ENCODE peak calls at places on chromosome 22, in ten cellular contexts. Z, G, M, J, Q, L, A, R, V and N are unnamed samples.
A peak's percentile ranks its signal among the peaks of the same experiment; 100 is the strongest.

GRCh38 chr22:19877626-19878339 is 23.1 kb upstream of the GNB1L start:
- DNase-seq in Z (no peak), G (no peak), M (no peak), J (peak; percentile 61), Q (no peak), L (no peak), A (no peak), R (peak; percentile 39), V (no peak), N (peak; percentile 56)

GRCh38 chr22:25053153-25053805 is 100.8 kb downstream of the KIAA1671 start:
- DNase-seq in Z (no peak), G (no peak), M (no peak), J (no peak), Q (peak; percentile 50), L (no peak), A (peak; percentile 63), R (no peak), V (no peak), N (no peak)

GRCh38 chr22:19731736-19732135 is 8.4 kb downstream of the GP1BB start:
- DNase-seq in Z (no peak), G (no peak), M (no peak), J (no peak), Q (no peak), L (no peak), A (no peak), R (no peak), V (no peak), N (no peak)

GRCh38 chr22:17143101-17143500 is 16.0 kb downstream of the HDHD5 start:
- DNase-seq in Z (no peak), G (no peak), M (no peak), J (peak; percentile 40), Q (no peak), L (no peak), A (no peak), R (no peak), V (no peak), N (peak; percentile 46)

GRCh38 chr22:50001388-50002231 is 11.0 kb downstream of the IL17REL start:
- DNase-seq in Z (no peak), G (no peak), M (no peak), J (no peak), Q (no peak), L (no peak), A (no peak), R (no peak), V (no peak), N (no peak)

GRCh38 chr22:26995222-26995621 is 337.8 kb downstream of the MIAT start:
- DNase-seq in Z (peak; percentile 50), G (no peak), M (no peak), J (no peak), Q (no peak), L (no peak), A (no peak), R (no peak), V (no peak), N (peak; percentile 84)

GRCh38 chr22:27137809-27138400 is 480.5 kb downstream of the MIAT start:
- DNase-seq in Z (no peak), G (no peak), M (no peak), J (no peak), Q (no peak), L (no peak), A (no peak), R (no peak), V (no peak), N (no peak)

GRCh38 chr22:30829901-30830550 is 135.4 kb downstream of the OSBP2 start:
- DNase-seq in Z (no peak), G (no peak), M (peak; percentile 85), J (no peak), Q (no peak), L (no peak), A (no peak), R (peak; percentile 42), V (peak; percentile 19), N (no peak)

GRCh38 chr22:22037740-22038139 is 55.2 kb upstream of the TOP3B start:
- DNase-seq in Z (no peak), G (peak; percentile 93), M (no peak), J (no peak), Q (no peak), L (no peak), A (peak; percentile 12), R (no peak), V (no peak), N (no peak)

GRCh38 chr22:50270302-50271010 is at the start of gene MAPK11:
- DNase-seq in Z (peak; percentile 69), G (peak; percentile 57), M (no peak), J (no peak), Q (peak; percentile 48), L (no peak), A (peak; percentile 47), R (peak; percentile 89), V (peak; percentile 75), N (no peak)

GRCh38 chr22:40107244-40107643 is 70.5 kb upstream of the TNRC6B start:
- DNase-seq in Z (no peak), G (no peak), M (no peak), J (no peak), Q (no peak), L (no peak), A (no peak), R (no peak), V (no peak), N (no peak)
- H3K4me3 ChIP-seq in Z (peak overlapping the region; percentile 0), G (no peak overlapping the region), M (no peak overlapping the region), J (peak overlapping the region; percentile 30), Q (no peak overlapping the region), L (no peak overlapping the region), A (no peak overlapping the region), R (no peak overlapping the region), V (peak overlapping the region; percentile 3), N (peak overlapping the region; percentile 37)

GRCh38 chr22:37378642-37379058 is 48.6 kb downstream of the ELFN2 start:
- DNase-seq in Z (no peak), G (no peak), M (peak; percentile 10), J (no peak), Q (no peak), L (no peak), A (no peak), R (no peak), V (no peak), N (no peak)

GRCh38 chr22:37379085-37379484 is 48.2 kb downstream of the ELFN2 start:
- DNase-seq in Z (no peak), G (no peak), M (no peak), J (no peak), Q (no peak), L (no peak), A (no peak), R (no peak), V (no peak), N (no peak)

GRCh38 chr22:37379716-37380115 is 47.6 kb downstream of the ELFN2 start:
- DNase-seq in Z (no peak), G (no peak), M (no peak), J (no peak), Q (no peak), L (no peak), A (no peak), R (no peak), V (no peak), N (no peak)

GRCh38 chr22:37383342-37383741 is 43.9 kb downstream of the ELFN2 start:
- DNase-seq in Z (no peak), G (no peak), M (no peak), J (no peak), Q (no peak), L (no peak), A (no peak), R (no peak), V (no peak), N (no peak)

DNA sequence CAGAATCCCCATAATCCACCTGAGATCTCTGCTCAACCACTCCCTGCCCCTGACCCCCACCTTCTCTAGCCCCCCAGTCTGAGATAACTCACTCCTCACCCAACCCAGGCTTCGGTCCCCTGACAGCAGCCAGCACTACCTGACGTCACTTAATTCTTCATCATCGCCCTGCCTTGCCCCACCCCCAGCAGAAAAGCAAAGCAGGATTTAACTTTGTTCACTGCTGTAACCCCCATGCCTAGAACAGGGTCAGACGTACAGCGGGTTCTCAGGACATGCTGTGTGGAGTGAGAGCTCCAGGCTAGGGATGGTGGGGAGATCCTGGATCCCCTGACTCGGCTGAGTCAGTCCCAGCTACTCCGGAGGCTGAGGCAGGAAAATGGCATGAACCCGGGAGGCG is 45.8 kb downstream of the ELFN2 start:
- DNase-seq in Z (no peak), G (no peak), M (no peak), J (no peak), Q (no peak), L (no peak), A (no peak), R (no peak), V (no peak), N (no peak)
- TF ChIP-seq EP300 in Z (no peak), G (no peak), M (no peak), J (no peak), Q (no peak), L (no peak), A (no peak), R (no peak), V (no peak), N (no peak)

GRCh38 chr22:33299245-33299956 is 241.2 kb upstream of the SYN3 start:
- DNase-seq in Z (no peak), G (no peak), M (no peak), J (no peak), Q (no peak), L (peak; percentile 95), A (no peak), R (no peak), V (no peak), N (no peak)

GRCh38 chr22:33303109-33303508 is 244.9 kb upstream of the SYN3 start:
- DNase-seq in Z (no peak), G (no peak), M (no peak), J (no peak), Q (no peak), L (no peak), A (no peak), R (no peak), V (no peak), N (no peak)

GRCh38 chr22:33302549-33302948 is 244.4 kb upstream of the SYN3 start:
- DNase-seq in Z (no peak), G (no peak), M (peak; percentile 8), J (no peak), Q (no peak), L (no peak), A (no peak), R (no peak), V (no peak), N (no peak)

GRCh38 chr22:33300165-33300564 is 242.0 kb upstream of the SYN3 start:
- DNase-seq in Z (no peak), G (no peak), M (no peak), J (no peak), Q (no peak), L (peak; percentile 24), A (no peak), R (no peak), V (no peak), N (no peak)

GRCh38 chr22:33302049-33302545 is 243.9 kb upstream of the SYN3 start:
- DNase-seq in Z (peak; percentile 81), G (peak; percentile 59), M (peak; percentile 32), J (peak; percentile 81), Q (peak; percentile 84), L (peak; percentile 39), A (peak; percentile 66), R (peak; percentile 97), V (peak; percentile 88), N (peak; percentile 87)
- H3K4me3 ChIP-seq in Z (no peak overlapping the region), G (no peak overlapping the region), M (no peak overlapping the region), J (peak overlapping the region; percentile 18), Q (no peak overlapping the region), L (no peak overlapping the region), A (no peak overlapping the region), R (no peak overlapping the region), V (no peak overlapping the region), N (peak overlapping the region; percentile 9)

GRCh38 chr22:44603774-44604173 is 98.2 kb upstream of the PRR5 start:
- DNase-seq in Z (no peak), G (no peak), M (no peak), J (no peak), Q (no peak), L (no peak), A (no peak), R (no peak), V (no peak), N (no peak)
- TF ChIP-seq EP300 in Z (no peak), G (no peak), M (no peak), J (no peak), Q (no peak), L (no peak), A (no peak), R (no peak), V (no peak), N (no peak)